ENCODE peak calls at places on chromosomes 11 and 22, in nine cellular contexts. D is LHCN-M2; Q is posterior vena cava; Y is CD8-positive, alpha-beta memory T cell; V is SIG-M5; A is brain microvascular endothelial cell; M is AG20443; T is RPMI8226; G is posterior cingulate gyrus. Z is an unnamed sample.

GRCh38 chr11:90874971-90875370 is 652.1 kb upstream of the CHORDC1 start:
- DNase-seq in Q (no peak), G (no peak), V (no peak), T (no peak), D (no peak), M (no peak), Y (no peak), A (no peak), Z (peak)

GRCh38 chr11:129803533-129803932 is 12.1 kb upstream of the TMEM45B start:
- DNase-seq in Y (no peak), M (no peak), D (no peak), A (no peak), Q (no peak), G (no peak), T (no peak), V (no peak), Z (no peak)

GRCh38 chr11:107988397-107989158 is 20.1 kb upstream of the CUL5 start:
- DNase-seq in Q (no peak), A (no peak), D (no peak), M (no peak), T (no peak), G (no peak), Y (no peak), V (peak), Z (no peak)

GRCh38 chr22:42811510-42811909 is 45.6 kb downstream of the ARFGAP3 start:
- DNase-seq in Q (no peak), D (no peak), T (no peak), M (no peak), A (no peak), Y (no peak), G (no peak), V (no peak), Z (no peak)

GRCh38 chr11:60193687-60194433 is 11.0 kb upstream of the MS4A6A start:
- DNase-seq in Y (peak), M (peak), G (peak), T (peak), D (peak), Q (no peak), V (peak), A (peak), Z (peak)

GRCh38 chr11:44120169-44120568 is 24.7 kb downstream of the EXT2 start:
- DNase-seq in V (no peak), M (no peak), A (no peak), D (no peak), T (no peak), Y (no peak), G (no peak), Q (no peak), Z (no peak)

GRCh38 chr11:95908826-95909225 is 15.1 kb downstream of the MTMR2 start:
- DNase-seq in A (no peak), Q (no peak), M (peak), D (peak), Y (no peak), T (no peak), G (no peak), V (no peak), Z (no peak)

GRCh38 chr11:72003776-72004171 is 5.1 kb downstream of the IL18BP start:
- DNase-seq in A (no peak), M (no peak), T (no peak), Q (no peak), D (no peak), V (no peak), G (no peak), Y (no peak), Z (no peak)

GRCh38 chr22:44409211-44409648 is 88.8 kb downstream of the RTL6 start:
- DNase-seq in V (no peak), D (no peak), Q (peak), G (no peak), M (no peak), Y (no peak), T (peak), A (no peak), Z (no peak)

GRCh38 chr22:38941488-38941987 is 15.9 kb upstream of the APOBEC3A start:
- DNase-seq in A (no peak), Y (no peak), T (no peak), V (peak), G (no peak), Q (no peak), M (no peak), D (no peak), Z (no peak)

GRCh38 chr11:105706025-105706530 is 96.2 kb downstream of the GRIA4 start:
- DNase-seq in Q (no peak), A (no peak), Y (no peak), M (no peak), D (no peak), G (no peak), T (peak), V (no peak), Z (no peak)

GRCh38 chr11:66546966-66547661 is 411 bp downstream of the ACTN3 start:
- DNase-seq in Y (no peak), V (no peak), G (no peak), T (no peak), D (no peak), M (no peak), Q (no peak), A (no peak), Z (no peak)

GRCh38 chr22:49838771-49839717 is 11.4 kb upstream of the BRD1 start:
- DNase-seq in M (no peak), D (no peak), Q (no peak), T (no peak), A (no peak), Y (peak), G (no peak), V (no peak), Z (no peak)

GRCh38 chr11:61827573-61828378 is at the start of gene FADS2:
- DNase-seq in Q (peak), T (peak), V (peak), M (peak), G (peak), D (peak), A (peak), Y (peak), Z (peak)

GRCh38 chr22:42385691-42386090 is 46.5 kb downstream of the NFAM1 start:
- DNase-seq in V (no peak), M (no peak), G (peak), A (no peak), D (no peak), Q (no peak), T (no peak), Y (no peak), Z (no peak)

GRCh38 chr11:107591446-107592236 is 694 bp downstream of the ELMOD1 start:
- DNase-seq in D (peak), T (no peak), G (peak), M (peak), Y (no peak), A (no peak), V (no peak), Q (no peak), Z (no peak)

GRCh38 chr11:70226967-70227366 is 23.9 kb downstream of the FADD start:
- DNase-seq in V (no peak), G (no peak), D (no peak), T (no peak), M (peak), A (no peak), Y (no peak), Q (no peak), Z (no peak)

GRCh38 chr11:46378296-46378695 is 3.2 kb upstream of the MDK start:
- DNase-seq in D (no peak), V (no peak), Y (no peak), A (no peak), G (no peak), T (no peak), Q (no peak), M (no peak), Z (no peak)

GRCh38 chr11:115527534-115528125 is 23.4 kb upstream of the CADM1 start:
- DNase-seq in D (no peak), G (no peak), Y (no peak), Q (no peak), T (no peak), V (no peak), M (no peak), A (no peak), Z (no peak)

GRCh38 chr11:122727101-122727929 is 71.8 kb downstream of the UBASH3B start:
- DNase-seq in T (peak), M (peak), V (no peak), D (no peak), G (no peak), Y (peak), Q (no peak), A (no peak), Z (no peak)

GRCh38 chr11:117071344-117071787 is 26.9 kb downstream of the SIK3 start:
- DNase-seq in T (no peak), G (peak), Y (no peak), V (no peak), M (no peak), A (peak), D (peak), Q (no peak), Z (no peak)

Z was measured in skeletal muscle cell.